ENCODE peak calls at places on chromosomes 6 and 20, in ten cellular contexts. One of them, this sample, is unnamed.
A peak's percentile ranks its signal among the peaks of the same experiment; 100 is the strongest.

GRCh38 chr20:4108495-4109306 is 93.3 kb upstream of the RNF24 start:
- DNase-seq in small intestine: peak; percentile 84
- DNase-seq in GM06990: no peak
- DNase-seq in heart right ventricle: peak; percentile 73
- DNase-seq in activated CD4-positive, alpha-beta T cell treated with anti-CD3 and anti-CD28 coated beads for 4 hours: peak; percentile 53
- DNase-seq in endothelial cell: peak; percentile 62
- DNase-seq in T-helper 2 cell: peak; percentile 36
- DNase-seq in tibial artery: peak; percentile 54
- DNase-seq in left ventricle myocardium superior: peak; percentile 38
- DNase-seq in transverse colon: peak; percentile 63
- DNase-seq in this sample: peak; percentile 67

GRCh38 chr20:62085206-62085605 is 19.5 kb upstream of the TAF4 start:
- DNase-seq in T-helper 2 cell: no peak
- DNase-seq in heart right ventricle: no peak
- DNase-seq in tibial artery: no peak
- DNase-seq in small intestine: no peak
- DNase-seq in endothelial cell: no peak
- DNase-seq in transverse colon: no peak
- DNase-seq in GM06990: no peak
- DNase-seq in activated CD4-positive, alpha-beta T cell treated with anti-CD3 and anti-CD28 coated beads for 4 hours: no peak
- DNase-seq in left ventricle myocardium superior: no peak
- DNase-seq in this sample: no peak

GRCh38 chr6:144294016-144294415 is 8.9 kb downstream of the UTRN start:
- DNase-seq in activated CD4-positive, alpha-beta T cell treated with anti-CD3 and anti-CD28 coated beads for 4 hours: no peak
- DNase-seq in endothelial cell: no peak
- DNase-seq in heart right ventricle: no peak
- DNase-seq in tibial artery: no peak
- DNase-seq in transverse colon: no peak
- DNase-seq in T-helper 2 cell: no peak
- DNase-seq in small intestine: no peak
- DNase-seq in left ventricle myocardium superior: no peak
- DNase-seq in GM06990: no peak
- DNase-seq in this sample: peak; percentile 83

GRCh38 chr6:18148304-18149025 is 6.4 kb downstream of the TPMT start:
- DNase-seq in activated CD4-positive, alpha-beta T cell treated with anti-CD3 and anti-CD28 coated beads for 4 hours: no peak
- DNase-seq in heart right ventricle: no peak
- DNase-seq in T-helper 2 cell: no peak
- DNase-seq in GM06990: no peak
- DNase-seq in transverse colon: peak; percentile 58
- DNase-seq in left ventricle myocardium superior: no peak
- DNase-seq in endothelial cell: no peak
- DNase-seq in tibial artery: no peak
- DNase-seq in small intestine: peak; percentile 85
- DNase-seq in this sample: peak; percentile 92

GRCh38 chr20:62117658-62118057 is 4.6 kb upstream of the LSM14B start:
- DNase-seq in GM06990: no peak
- DNase-seq in endothelial cell: no peak
- DNase-seq in heart right ventricle: peak; percentile 45
- DNase-seq in T-helper 2 cell: peak; percentile 97
- DNase-seq in transverse colon: peak; percentile 48
- DNase-seq in activated CD4-positive, alpha-beta T cell treated with anti-CD3 and anti-CD28 coated beads for 4 hours: peak; percentile 59
- DNase-seq in tibial artery: no peak
- DNase-seq in small intestine: peak; percentile 58
- DNase-seq in left ventricle myocardium superior: peak; percentile 72
- DNase-seq in this sample: no peak

GRCh38 chr20:1895674-1896496 is 678 bp downstream of the SIRPA start:
- DNase-seq in transverse colon: no peak
- DNase-seq in endothelial cell: no peak
- DNase-seq in activated CD4-positive, alpha-beta T cell treated with anti-CD3 and anti-CD28 coated beads for 4 hours: no peak
- DNase-seq in GM06990: no peak
- DNase-seq in left ventricle myocardium superior: peak; percentile 59
- DNase-seq in small intestine: peak; percentile 61
- DNase-seq in heart right ventricle: no peak
- DNase-seq in tibial artery: peak; percentile 62
- DNase-seq in T-helper 2 cell: no peak
- DNase-seq in this sample: no peak

GRCh38 chr20:18728165-18728866 is 85.3 kb upstream of the SCP2D1 start:
- DNase-seq in endothelial cell: no peak
- DNase-seq in heart right ventricle: no peak
- DNase-seq in T-helper 2 cell: no peak
- DNase-seq in tibial artery: no peak
- DNase-seq in left ventricle myocardium superior: no peak
- DNase-seq in transverse colon: no peak
- DNase-seq in GM06990: peak; percentile 57
- DNase-seq in small intestine: peak; percentile 44
- DNase-seq in activated CD4-positive, alpha-beta T cell treated with anti-CD3 and anti-CD28 coated beads for 4 hours: no peak
- DNase-seq in this sample: no peak

GRCh38 chr6:169779896-169780295 is 28.5 kb downstream of the ERMARD start:
- DNase-seq in activated CD4-positive, alpha-beta T cell treated with anti-CD3 and anti-CD28 coated beads for 4 hours: no peak
- DNase-seq in small intestine: no peak
- DNase-seq in left ventricle myocardium superior: no peak
- DNase-seq in transverse colon: no peak
- DNase-seq in T-helper 2 cell: no peak
- DNase-seq in heart right ventricle: no peak
- DNase-seq in GM06990: no peak
- DNase-seq in tibial artery: no peak
- DNase-seq in endothelial cell: no peak
- DNase-seq in this sample: no peak

GRCh38 chr6:44117397-44118128 is 9.7 kb downstream of the MRPL14 start:
- DNase-seq in tibial artery: no peak
- DNase-seq in GM06990: no peak
- DNase-seq in heart right ventricle: no peak
- DNase-seq in endothelial cell: no peak
- DNase-seq in small intestine: peak; percentile 50
- DNase-seq in left ventricle myocardium superior: no peak
- DNase-seq in activated CD4-positive, alpha-beta T cell treated with anti-CD3 and anti-CD28 coated beads for 4 hours: no peak
- DNase-seq in transverse colon: no peak
- DNase-seq in T-helper 2 cell: no peak
- DNase-seq in this sample: no peak

GRCh38 chr6:80489911-80490635 is 383.6 kb downstream of the BCKDHB start:
- DNase-seq in tibial artery: no peak
- DNase-seq in left ventricle myocardium superior: no peak
- DNase-seq in transverse colon: no peak
- DNase-seq in small intestine: no peak
- DNase-seq in activated CD4-positive, alpha-beta T cell treated with anti-CD3 and anti-CD28 coated beads for 4 hours: no peak
- DNase-seq in heart right ventricle: no peak
- DNase-seq in T-helper 2 cell: no peak
- DNase-seq in endothelial cell: no peak
- DNase-seq in GM06990: no peak
- DNase-seq in this sample: no peak

GRCh38 chr6:95923518-95923917 is 92.3 kb upstream of the FUT9 start:
- DNase-seq in left ventricle myocardium superior: peak; percentile 19
- DNase-seq in T-helper 2 cell: no peak
- DNase-seq in GM06990: no peak
- DNase-seq in activated CD4-positive, alpha-beta T cell treated with anti-CD3 and anti-CD28 coated beads for 4 hours: no peak
- DNase-seq in heart right ventricle: no peak
- DNase-seq in endothelial cell: peak; percentile 18
- DNase-seq in small intestine: peak; percentile 1
- DNase-seq in transverse colon: no peak
- DNase-seq in tibial artery: no peak
- DNase-seq in this sample: no peak

GRCh38 chr6:94144807-94145206 is 725.4 kb upstream of the EPHA7 start:
- DNase-seq in T-helper 2 cell: no peak
- DNase-seq in endothelial cell: no peak
- DNase-seq in small intestine: no peak
- DNase-seq in left ventricle myocardium superior: no peak
- DNase-seq in GM06990: no peak
- DNase-seq in heart right ventricle: no peak
- DNase-seq in transverse colon: no peak
- DNase-seq in tibial artery: no peak
- DNase-seq in activated CD4-positive, alpha-beta T cell treated with anti-CD3 and anti-CD28 coated beads for 4 hours: no peak
- DNase-seq in this sample: no peak

GRCh38 chr6:167713088-167713475 is 113.6 kb upstream of the AFDN start:
- DNase-seq in activated CD4-positive, alpha-beta T cell treated with anti-CD3 and anti-CD28 coated beads for 4 hours: no peak
- DNase-seq in tibial artery: no peak
- DNase-seq in heart right ventricle: no peak
- DNase-seq in GM06990: no peak
- DNase-seq in transverse colon: no peak
- DNase-seq in left ventricle myocardium superior: no peak
- DNase-seq in small intestine: no peak
- DNase-seq in endothelial cell: no peak
- DNase-seq in T-helper 2 cell: no peak
- DNase-seq in this sample: no peak

GRCh38 chr6:40932953-40933352 is 106.1 kb downstream of the UNC5CL start:
- DNase-seq in left ventricle myocardium superior: no peak
- DNase-seq in T-helper 2 cell: no peak
- DNase-seq in endothelial cell: no peak
- DNase-seq in GM06990: no peak
- DNase-seq in tibial artery: no peak
- DNase-seq in heart right ventricle: no peak
- DNase-seq in transverse colon: no peak
- DNase-seq in small intestine: no peak
- DNase-seq in activated CD4-positive, alpha-beta T cell treated with anti-CD3 and anti-CD28 coated beads for 4 hours: no peak
- DNase-seq in this sample: no peak

GRCh38 chr6:23218751-23219150 is 649.4 kb downstream of the HDGFL1 start:
- DNase-seq in small intestine: no peak
- DNase-seq in heart right ventricle: no peak
- DNase-seq in transverse colon: no peak
- DNase-seq in GM06990: no peak
- DNase-seq in left ventricle myocardium superior: no peak
- DNase-seq in activated CD4-positive, alpha-beta T cell treated with anti-CD3 and anti-CD28 coated beads for 4 hours: no peak
- DNase-seq in T-helper 2 cell: no peak
- DNase-seq in tibial artery: no peak
- DNase-seq in endothelial cell: peak; percentile 3
- DNase-seq in this sample: no peak

GRCh38 chr6:53651764-53652401 is 13.7 kb downstream of the KLHL31 start:
- DNase-seq in endothelial cell: peak; percentile 75
- DNase-seq in T-helper 2 cell: peak; percentile 71
- DNase-seq in left ventricle myocardium superior: peak; percentile 79
- DNase-seq in activated CD4-positive, alpha-beta T cell treated with anti-CD3 and anti-CD28 coated beads for 4 hours: peak; percentile 79
- DNase-seq in heart right ventricle: peak; percentile 41
- DNase-seq in small intestine: peak; percentile 91
- DNase-seq in transverse colon: peak; percentile 88
- DNase-seq in tibial artery: peak; percentile 55
- DNase-seq in GM06990: peak; percentile 75
- DNase-seq in this sample: peak; percentile 77

GRCh38 chr6:16136536-16137450 is 7.9 kb downstream of the MYLIP start:
- DNase-seq in T-helper 2 cell: peak; percentile 42
- DNase-seq in tibial artery: peak; percentile 63
- DNase-seq in small intestine: no peak
- DNase-seq in GM06990: no peak
- DNase-seq in transverse colon: no peak
- DNase-seq in activated CD4-positive, alpha-beta T cell treated with anti-CD3 and anti-CD28 coated beads for 4 hours: peak; percentile 45
- DNase-seq in left ventricle myocardium superior: no peak
- DNase-seq in endothelial cell: no peak
- DNase-seq in heart right ventricle: no peak
- DNase-seq in this sample: peak; percentile 93

GRCh38 chr6:90288404-90288803 is 8.2 kb downstream of the BACH2 start:
- DNase-seq in GM06990: no peak
- DNase-seq in activated CD4-positive, alpha-beta T cell treated with anti-CD3 and anti-CD28 coated beads for 4 hours: no peak
- DNase-seq in T-helper 2 cell: no peak
- DNase-seq in left ventricle myocardium superior: no peak
- DNase-seq in endothelial cell: no peak
- DNase-seq in tibial artery: no peak
- DNase-seq in transverse colon: no peak
- DNase-seq in heart right ventricle: no peak
- DNase-seq in small intestine: no peak
- DNase-seq in this sample: peak; percentile 16

GRCh38 chr20:50398471-50399002 is 111.6 kb upstream of the PTPN1 start:
- DNase-seq in endothelial cell: no peak
- DNase-seq in left ventricle myocardium superior: no peak
- DNase-seq in T-helper 2 cell: no peak
- DNase-seq in transverse colon: no peak
- DNase-seq in small intestine: no peak
- DNase-seq in GM06990: no peak
- DNase-seq in activated CD4-positive, alpha-beta T cell treated with anti-CD3 and anti-CD28 coated beads for 4 hours: no peak
- DNase-seq in tibial artery: peak; percentile 77
- DNase-seq in heart right ventricle: no peak
- DNase-seq in this sample: no peak

GRCh38 chr6:55882731-55883595 is 7.6 kb upstream of the BMP5 start:
- DNase-seq in left ventricle myocardium superior: no peak
- DNase-seq in endothelial cell: no peak
- DNase-seq in transverse colon: no peak
- DNase-seq in heart right ventricle: no peak
- DNase-seq in GM06990: no peak
- DNase-seq in T-helper 2 cell: no peak
- DNase-seq in tibial artery: no peak
- DNase-seq in small intestine: no peak
- DNase-seq in activated CD4-positive, alpha-beta T cell treated with anti-CD3 and anti-CD28 coated beads for 4 hours: no peak
- DNase-seq in this sample: peak; percentile 86